ENCODE peak calls at places on chromosome 17, in seven cellular contexts. A is WTC11; R is body of pancreas; I is AG10803; H is choroid plexus epithelial cell; U is tibial nerve; N is CD8-positive, alpha-beta T cell. E is an unnamed sample.

GRCh38 chr17:19897108-19897854 is 29.5 kb upstream of the ULK2 start:
- DNase-seq in N (no peak), U (peak; percentile 41), H (no peak), I (no peak), A (no peak), R (peak; percentile 34), E (no peak)

GRCh38 chr17:7916383-7916677 is 241 bp upstream of the RNF227 start:
- DNase-seq in U (no peak), H (no peak), R (no peak), I (no peak), A (no peak), N (no peak), E (no peak)

GRCh38 chr17:73485130-73485529 is 159.1 kb downstream of the SDK2 start:
- DNase-seq in I (no peak), R (no peak), U (no peak), H (peak; percentile 18), A (no peak), N (no peak), E (no peak)

GRCh38 chr17:31366088-31366487 is 25.4 kb upstream of the RAB11FIP4 start:
- DNase-seq in H (no peak), I (no peak), A (no peak), U (no peak), N (no peak), R (no peak), E (no peak)

GRCh38 chr17:49358638-49359247 is 3.3 kb downstream of the ZNF652 start:
- DNase-seq in R (no peak), I (no peak), N (no peak), A (no peak), H (peak; percentile 17), U (no peak), E (no peak)

GRCh38 chr17:75979705-75980187 is 706 bp downstream of the TEN1 start:
- DNase-seq in I (peak; percentile 83), U (no peak), A (no peak), N (no peak), H (peak; percentile 80), R (no peak), E (no peak)

GRCh38 chr17:73630957-73631595 is 13.2 kb downstream of the SDK2 start:
- DNase-seq in U (no peak), I (no peak), R (no peak), H (no peak), N (no peak), A (no peak), E (no peak)

GRCh38 chr17:51359055-51359454 is 98.7 kb downstream of the UTP18 start:
- DNase-seq in A (no peak), I (no peak), U (no peak), H (no peak), R (no peak), N (no peak), E (no peak)

GRCh38 chr17:77872199-77872598 is 86.3 kb upstream of the TNRC6C start:
- DNase-seq in U (no peak), A (no peak), R (no peak), N (no peak), H (no peak), I (no peak), E (no peak)

GRCh38 chr17:45092932-45093430 is 31.9 kb downstream of the NMT1 start:
- DNase-seq in U (peak; percentile 78), A (no peak), R (peak; percentile 38), N (no peak), I (peak; percentile 100), H (peak; percentile 98), E (peak; percentile 93)

GRCh38 chr17:12085076-12085949 is 64.6 kb downstream of the MAP2K4 start:
- DNase-seq in H (peak; percentile 11), N (no peak), I (no peak), U (no peak), A (no peak), R (no peak), E (no peak)
- TF ChIP-seq CTCF in H (peak; percentile 29), N (no peak), I (no peak), U (no peak), A (no peak), R (no peak), E (no peak)

GRCh38 chr17:58475985-58476384 is 12.2 kb downstream of the HSF5 start:
- DNase-seq in U (no peak), I (no peak), R (no peak), H (no peak), A (no peak), N (no peak), E (no peak)
- TF ChIP-seq CTCF in U (no peak), I (no peak), R (no peak), H (no peak), A (no peak), N (no peak), E (no peak)

GRCh38 chr17:67983289-67983688 is 13.0 kb downstream of the C17orf58 start:
- DNase-seq in U (no peak), A (no peak), H (no peak), I (no peak), R (no peak), N (no peak), E (no peak)
- TF ChIP-seq CTCF in U (no peak), A (no peak), H (no peak), I (no peak), R (no peak), N (no peak), E (no peak)

DNA sequence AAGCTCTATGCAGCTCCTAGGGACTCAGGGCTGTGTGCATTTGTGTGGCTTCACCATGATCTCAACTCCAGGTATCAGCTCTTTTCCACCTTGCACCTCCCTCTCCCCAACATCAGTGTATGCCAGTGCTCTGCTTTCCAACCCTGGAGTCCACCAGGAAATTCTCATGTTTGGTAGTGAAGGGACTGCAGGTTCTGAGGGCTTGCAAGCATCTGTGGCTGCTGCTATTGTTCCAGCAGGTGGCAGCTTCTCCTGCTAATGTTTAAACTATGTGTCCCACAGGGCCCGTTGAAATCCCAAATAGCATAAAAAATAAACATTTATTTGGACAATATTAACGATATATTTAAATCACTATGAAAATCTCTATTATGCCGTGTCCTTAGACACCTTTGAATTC is 82.0 kb downstream of the RGS9 start:
- DNase-seq in H (no peak), U (no peak), N (no peak), A (no peak), R (no peak), I (no peak), E (no peak)
- TF ChIP-seq CTCF in H (peak; percentile 59), U (no peak), N (no peak), A (no peak), R (no peak), I (peak; percentile 25), E (peak; percentile 16)

DNA sequence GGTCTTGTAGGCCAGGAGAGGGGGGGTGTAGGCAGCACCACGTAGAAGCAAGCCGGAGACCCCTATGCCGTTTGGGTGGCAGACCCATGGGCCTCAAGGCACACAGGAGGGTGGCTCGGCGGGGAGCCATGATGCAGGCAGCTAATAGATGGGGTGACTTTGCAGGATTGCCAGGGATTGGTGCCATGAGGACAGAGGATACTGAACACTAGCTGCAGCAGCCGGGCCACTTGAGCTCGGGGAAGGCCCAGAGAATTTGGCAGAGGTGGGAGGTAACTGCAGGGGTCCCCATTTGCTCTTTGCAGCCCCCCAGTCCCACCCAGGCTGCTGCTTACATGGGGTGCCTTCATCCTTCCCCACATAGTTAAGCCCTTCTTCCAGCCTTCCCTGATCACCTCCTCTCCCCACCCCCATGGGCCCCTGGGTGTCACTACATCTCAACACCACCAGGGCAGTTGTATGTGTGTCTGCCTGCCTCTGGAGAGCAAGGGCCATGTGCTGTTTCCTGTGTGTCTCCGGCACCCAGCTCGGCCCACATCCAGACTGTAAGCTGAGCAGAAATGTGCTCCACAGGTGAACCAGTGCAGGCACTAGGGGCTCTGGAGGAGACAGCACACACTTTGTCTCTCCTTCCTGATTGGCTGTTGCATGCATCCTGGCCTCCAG is 52.1 kb downstream of the SREBF1 start:
- DNase-seq in U (no peak), N (no peak), I (no peak), R (no peak), A (no peak), H (peak; percentile 52), E (no peak)
- TF ChIP-seq CTCF in U (no peak), N (peak; percentile 25), I (peak; percentile 19), R (no peak), A (no peak), H (peak; percentile 52), E (peak; percentile 28)

DNA sequence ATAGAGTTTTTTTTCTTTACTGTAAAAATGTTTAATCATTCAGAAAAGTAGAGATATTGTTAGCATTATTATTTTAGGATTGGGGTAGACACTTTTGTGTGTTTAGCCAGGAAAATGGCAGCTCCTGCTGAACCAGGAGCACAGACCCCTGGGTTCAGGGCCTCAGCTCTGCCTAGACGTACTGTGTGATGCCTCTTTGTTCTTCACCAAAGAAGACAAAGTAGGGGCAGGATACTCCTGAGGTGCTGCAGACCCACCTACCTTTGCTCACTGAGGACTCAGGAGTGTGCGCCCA is 105.0 kb downstream of the MRM1 start:
- DNase-seq in U (no peak), H (no peak), A (no peak), R (no peak), N (no peak), I (no peak), E (no peak)
- TF ChIP-seq CTCF in U (no peak), H (no peak), A (no peak), R (no peak), N (peak; percentile 6), I (no peak), E (no peak)